ENCODE peak calls at places on chromosomes 4 and X, in nine cellular contexts. K is HTR-8/SVneo; H is DMS153; I is D721Med; V is AG09309; X is CD8-positive, alpha-beta memory T cell; Y is endothelial cell; Q is PC-3; C is MM.1S. U is an unnamed sample.

GRCh38 chr4:173138636-173139035 is 30.0 kb upstream of the GALNT7 start:
- DNase-seq in K (no peak), H (no peak), I (no peak), V (no peak), X (no peak), Y (no peak), Q (no peak), C (no peak), U (no peak)

GRCh38 chr4:112633477-112634235 is 3.1 kb downstream of the ZGRF1 start:
- DNase-seq in K (peak), H (peak), I (no peak), V (no peak), X (peak), Y (no peak), Q (peak), C (peak), U (no peak)

GRCh38 chr4:115365185-115365584 is 251.8 kb upstream of the NDST4 start:
- DNase-seq in K (no peak), H (no peak), I (no peak), V (no peak), X (no peak), Y (no peak), Q (no peak), C (no peak), U (no peak)

GRCh38 chr4:7638463-7638862 is 203.7 kb upstream of the PSAPL1 start:
- DNase-seq in K (no peak), H (no peak), I (no peak), V (no peak), X (no peak), Y (no peak), Q (no peak), C (no peak), U (no peak)

GRCh38 chr4:167406181-167406580 is 171.9 kb upstream of the SPOCK3 start:
- DNase-seq in K (no peak), H (no peak), I (no peak), V (no peak), X (no peak), Y (no peak), Q (no peak), C (no peak), U (no peak)

GRCh38 chr4:10172278-10173038 is 55.9 kb upstream of the WDR1 start:
- DNase-seq in K (no peak), H (no peak), I (no peak), V (no peak), X (no peak), Y (no peak), Q (no peak), C (no peak), U (no peak)

GRCh38 chrX:9676311-9676710 is 89.3 kb downstream of the GPR143 start:
- DNase-seq in K (no peak), H (no peak), I (no peak), V (peak), X (no peak), Y (no peak), Q (no peak), C (no peak), U (no peak)

GRCh38 chr4:93791570-93792195 is 36.9 kb upstream of the ATOH1 start:
- DNase-seq in K (peak), H (peak), I (no peak), V (peak), X (no peak), Y (peak), Q (peak), C (peak), U (no peak)

U was measured in T-helper 22 cell.